ENCODE peak calls at places on chromosomes 1 and 21, in eight cellular contexts. B is thyroid gland; G is HCT116; K is ovary; V is A549; I is heart left ventricle; R is CD8-positive, alpha-beta T cell; T is sigmoid colon. X is an unnamed sample.

GRCh38 chr1:176656257-176656995 is 193.5 kb downstream of the PAPPA2 start:
- DNase-seq in B (no peak), G (no peak), K (no peak), V (no peak), I (peak; percentile 36), R (no peak), T (no peak), X (peak; percentile 29)

GRCh38 chr1:59672851-59673574 is 141.7 kb upstream of the HOOK1 start:
- DNase-seq in B (no peak), G (peak; percentile 56), K (no peak), V (peak; percentile 2), I (no peak), R (no peak), T (no peak), X (peak; percentile 83)

GRCh38 chr1:42779725-42780124 is 5.1 kb upstream of the TMEM269 start:
- DNase-seq in B (no peak), G (no peak), K (no peak), V (no peak), I (no peak), R (no peak), T (no peak), X (no peak)

GRCh38 chr1:155871390-155871789 is 12.0 kb downstream of the SYT11 start:
- DNase-seq in B (peak; percentile 84), G (no peak), K (peak; percentile 57), V (no peak), I (peak; percentile 68), R (no peak), T (peak; percentile 79), X (no peak)

GRCh38 chr1:18302788-18303413 is 177.8 kb upstream of the KLHDC7A start:
- DNase-seq in B (no peak), G (peak; percentile 8), K (no peak), V (no peak), I (no peak), R (no peak), T (no peak), X (no peak)

GRCh38 chr1:115423776-115424175 is 85.7 kb upstream of the NGF start:
- DNase-seq in B (no peak), G (no peak), K (no peak), V (no peak), I (no peak), R (no peak), T (no peak), X (no peak)

GRCh38 chr1:41393993-41394392 is 32.8 kb downstream of the FOXO6 start:
- DNase-seq in B (no peak), G (no peak), K (no peak), V (no peak), I (no peak), R (no peak), T (no peak), X (no peak)

GRCh38 chr1:21594495-21594894 is 74.7 kb downstream of the RAP1GAP start:
- DNase-seq in B (no peak), G (no peak), K (no peak), V (no peak), I (no peak), R (no peak), T (no peak), X (peak; percentile 19)

GRCh38 chr1:164702216-164702615 is 143.2 kb downstream of the PBX1 start:
- DNase-seq in B (no peak), G (no peak), K (no peak), V (peak; percentile 6), I (no peak), R (no peak), T (no peak), X (no peak)

GRCh38 chr1:150168960-150169565 is 19.3 kb downstream of the PLEKHO1 start:
- DNase-seq in B (peak; percentile 60), G (peak; percentile 59), K (peak; percentile 84), V (peak; percentile 92), I (peak; percentile 72), R (peak; percentile 47), T (peak; percentile 89), X (peak; percentile 80)

GRCh38 chr1:152654110-152654509 is 9.1 kb upstream of the LCE2D start:
- DNase-seq in B (peak; percentile 16), G (peak; percentile 32), K (no peak), V (peak; percentile 47), I (no peak), R (peak; percentile 3), T (no peak), X (peak; percentile 55)

GRCh38 chr21:45443595-45444181 is 38.7 kb downstream of the COL18A1 start:
- DNase-seq in B (no peak), G (no peak), K (peak; percentile 40), V (no peak), I (peak; percentile 21), R (no peak), T (no peak), X (no peak)

GRCh38 chr1:155706101-155706619 is 17.3 kb downstream of the DAP3 start:
- DNase-seq in B (no peak), G (peak; percentile 24), K (no peak), V (no peak), I (no peak), R (no peak), T (no peak), X (peak; percentile 10)

GRCh38 chr1:219430419-219430818 is 182.5 kb downstream of the ZC3H11B start:
- DNase-seq in B (no peak), G (no peak), K (no peak), V (no peak), I (no peak), R (no peak), T (no peak), X (no peak)

GRCh38 chr1:185287451-185287850 is 29.6 kb downstream of the IVNS1ABP start:
- DNase-seq in B (no peak), G (no peak), K (no peak), V (no peak), I (no peak), R (no peak), T (no peak), X (no peak)

GRCh38 chr1:17904290-17904689 is 149.2 kb downstream of the ACTL8 start:
- DNase-seq in B (no peak), G (no peak), K (no peak), V (no peak), I (no peak), R (no peak), T (no peak), X (no peak)

GRCh38 chr1:51484591-51484990 is 34.5 kb downstream of the EPS15 start:
- DNase-seq in B (no peak), G (no peak), K (no peak), V (no peak), I (no peak), R (no peak), T (no peak), X (no peak)

GRCh38 chr1:50703240-50703639 is 256.8 kb downstream of the FAF1 start:
- DNase-seq in B (no peak), G (no peak), K (no peak), V (no peak), I (no peak), R (no peak), T (no peak), X (no peak)

GRCh38 chr1:156577512-156577911 is 2.0 kb upstream of the TTC24 start:
- DNase-seq in B (no peak), G (no peak), K (no peak), V (no peak), I (no peak), R (no peak), T (peak; percentile 2), X (no peak)

GRCh38 chr1:218671573-218671972 is 326.4 kb downstream of the TGFB2 start:
- DNase-seq in B (no peak), G (no peak), K (no peak), V (no peak), I (no peak), R (no peak), T (no peak), X (no peak)

GRCh38 chr1:87151500-87152421 is 176.9 kb upstream of the LMO4 start:
- DNase-seq in B (peak; percentile 54), G (no peak), K (peak; percentile 71), V (no peak), I (peak; percentile 85), R (no peak), T (peak; percentile 83), X (no peak)
- H3K27ac ChIP-seq in B (peak overlapping the region; percentile 25), G (no peak overlapping the region), K (no peak overlapping the region), V (no peak overlapping the region), I (peak overlapping the region; percentile 69), R (no peak overlapping the region), T (peak overlapping the region; percentile 58), X (no peak overlapping the region)

GRCh38 chr1:175394739-175395138 is 202.2 kb upstream of the KIAA0040 start:
- DNase-seq in B (no peak), G (no peak), K (no peak), V (no peak), I (no peak), R (no peak), T (no peak), X (no peak)
- TF ChIP-seq CTCF in B (no peak), G (no peak), K (no peak), V (no peak), I (no peak), R (no peak), T (no peak), X (no peak)

DNA sequence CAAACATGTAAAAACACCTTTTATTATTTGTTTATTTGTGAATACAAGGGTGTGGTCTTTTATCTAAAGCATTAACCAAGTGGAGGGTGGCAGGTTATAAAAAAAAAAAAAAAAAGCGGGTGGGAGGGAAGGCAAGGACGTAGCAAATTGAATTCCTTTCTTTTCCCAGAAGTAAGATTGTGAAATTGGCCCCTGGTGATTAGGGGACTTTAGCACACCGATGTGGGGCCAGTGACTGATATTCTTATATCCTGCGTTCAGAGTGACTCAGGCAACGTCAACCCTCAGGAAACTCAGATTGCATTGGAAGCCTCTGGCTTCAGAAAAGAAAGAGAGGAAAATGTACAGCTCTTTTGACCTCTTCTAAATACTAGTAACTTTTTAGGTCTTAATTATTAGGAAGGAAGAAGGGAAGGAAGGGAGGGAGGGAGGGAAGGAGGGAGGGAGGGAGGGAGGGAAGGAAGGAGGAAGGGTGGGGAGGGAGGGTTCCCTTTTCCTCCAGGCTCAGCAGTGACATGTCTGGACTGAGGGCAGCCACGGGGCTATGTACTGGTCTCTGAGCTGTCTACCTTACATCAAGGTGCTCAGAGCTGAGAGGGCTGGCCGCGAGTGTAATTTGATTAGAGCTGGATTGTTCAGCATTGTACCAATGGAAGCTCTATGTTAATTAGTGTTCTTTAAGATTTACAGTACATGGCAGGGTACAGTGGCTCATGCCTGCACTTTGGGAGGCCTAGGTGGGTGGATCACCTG is 30.2 kb downstream of the EVA1C start:
- DNase-seq in B (no peak), G (no peak), K (no peak), V (no peak), I (no peak), R (no peak), T (no peak), X (peak; percentile 65)
- H3K27ac ChIP-seq in B (no peak overlapping the region), G (no peak overlapping the region), K (no peak overlapping the region), V (peak overlapping the region; percentile 89), I (no peak overlapping the region), R (no peak overlapping the region), T (peak overlapping the region; percentile 17), X (peak overlapping the region; percentile 96)

DNA sequence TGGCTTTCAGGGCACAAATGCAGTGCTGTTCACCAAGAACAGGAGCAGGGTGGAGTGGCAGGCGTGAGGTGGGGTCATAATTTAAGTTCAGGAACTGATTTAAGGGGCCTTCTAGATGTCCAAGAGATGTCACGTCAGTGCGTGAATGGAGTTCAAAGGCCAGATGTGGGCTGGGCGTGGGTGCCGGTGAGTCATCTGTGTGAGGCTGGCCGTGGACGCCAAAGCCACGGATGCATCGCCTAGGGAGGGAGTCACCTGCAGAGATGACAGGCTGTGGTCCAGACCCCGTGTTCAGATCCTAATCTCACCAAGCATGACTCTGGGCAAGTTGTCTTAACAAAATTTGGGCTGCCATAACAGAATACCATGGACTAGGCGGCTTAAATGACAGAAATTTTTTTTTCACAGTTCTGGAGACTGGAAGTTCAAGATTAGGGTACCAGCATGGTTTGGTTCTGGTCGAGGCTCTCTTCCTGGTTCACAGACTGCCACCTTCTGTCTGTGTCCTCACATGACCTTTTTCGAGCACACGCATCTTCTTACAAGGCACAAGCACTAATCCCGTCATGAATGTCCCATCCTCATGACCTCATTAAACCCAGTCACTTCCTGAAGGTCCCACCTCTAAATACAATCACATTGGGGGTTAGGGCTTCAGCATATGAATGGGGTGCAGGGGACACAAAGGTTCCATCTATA is 109.6 kb downstream of the PRDM2 start:
- DNase-seq in B (no peak), G (no peak), K (no peak), V (no peak), I (no peak), R (no peak), T (no peak), X (no peak)
- TF ChIP-seq CTCF in B (no peak), G (no peak), K (no peak), V (no peak), I (no peak), R (no peak), T (no peak), X (no peak)

X was measured in RWPE1.